ENCODE peak calls at places on chromosomes 16 and 17, in ten cellular contexts. B is pancreas; P is ascending aorta; X is aorta; A is tibial artery; S is tibial nerve; Y is testis; W is CD8-positive, alpha-beta T cell; I is stomach; Q is CD8-positive, alpha-beta memory T cell. G is an unnamed sample. For H3K9me3, H3K36me3 and H3K4me1, the result is how much of the 10 kb centered on the place peaks cover.

GRCh38 chr16:430904-431303 is 5.5 kb downstream of the RAB11FIP3 start:
- DNase-seq in B (no peak), P (no peak), X (no peak), A (no peak), S (no peak), Y (no peak), W (no peak), I (no peak), Q (no peak), G (no peak)

GRCh38 chr16:41439-42068 is 11.9 kb downstream of the POLR3K start:
- DNase-seq in B (no peak), P (no peak), X (no peak), A (no peak), S (no peak), Y (peak), W (no peak), I (no peak), Q (no peak), G (no peak)

GRCh38 chr17:66547170-66547865 is 244.9 kb downstream of the PRKCA start:
- DNase-seq in B (no peak), P (no peak), X (no peak), A (no peak), S (no peak), Y (no peak), W (no peak), I (no peak), Q (no peak), G (no peak)

GRCh38 chr17:65593870-65594584 is 32.6 kb upstream of the AXIN2 start:
- DNase-seq in B (no peak), P (no peak), X (no peak), A (no peak), S (peak), Y (no peak), W (no peak), I (no peak), Q (no peak), G (peak)

GRCh38 chr17:69672924-69673323 is 258.4 kb downstream of the MAP2K6 start:
- DNase-seq in B (no peak), P (no peak), X (no peak), A (no peak), S (no peak), Y (no peak), W (no peak), I (no peak), Q (no peak), G (peak)

GRCh38 chr17:50909765-50910661 is 43.9 kb upstream of the TOB1 start:
- DNase-seq in B (no peak), P (no peak), X (no peak), A (no peak), S (no peak), Y (peak), W (peak), I (no peak), Q (peak), G (no peak)

GRCh38 chr17:42016411-42016831 is 818 bp downstream of the DNAJC7 start:
- DNase-seq in B (no peak), P (no peak), X (no peak), A (no peak), S (no peak), Y (peak), W (no peak), I (no peak), Q (no peak), G (peak)

GRCh38 chr17:32927724-32928526 is at the start of gene TMEM98:
- DNase-seq in B (peak), P (no peak), X (peak), A (no peak), S (no peak), Y (peak), W (no peak), I (peak), Q (no peak), G (peak)

GRCh38 chr17:41060052-41060604 is at the start of gene KRTAP2-3:
- DNase-seq in B (no peak), P (no peak), X (no peak), A (no peak), S (no peak), Y (no peak), W (no peak), I (no peak), Q (no peak), G (peak)

GRCh38 chr17:1091885-1092284 is 87.9 kb downstream of the ABR start:
- DNase-seq in B (no peak), P (no peak), X (no peak), A (no peak), S (no peak), Y (no peak), W (no peak), I (peak), Q (no peak), G (no peak)

GRCh38 chr16:66416136-66416535 is 11.0 kb upstream of the BEAN1 start:
- DNase-seq in B (no peak), P (peak), X (no peak), A (no peak), S (no peak), Y (no peak), W (no peak), I (no peak), Q (no peak), G (no peak)

GRCh38 chr17:8965394-8966168 is at the start of gene PIK3R5:
- DNase-seq in B (peak), P (no peak), X (peak), A (peak), S (no peak), Y (peak), W (peak), I (peak), Q (peak), G (no peak)

GRCh38 chr17:81022371-81022729 is 12.6 kb upstream of the BAIAP2 start:
- DNase-seq in B (no peak), P (no peak), X (no peak), A (no peak), S (no peak), Y (no peak), W (no peak), I (no peak), Q (no peak), G (no peak)

GRCh38 chr17:34291721-34292348 is 6.3 kb downstream of the CCL11 start:
- DNase-seq in B (no peak), P (no peak), X (no peak), A (no peak), S (no peak), Y (no peak), W (no peak), I (no peak), Q (no peak), G (no peak)

GRCh38 chr16:57679768-57680167 is 11.7 kb downstream of the ADGRG3 start:
- DNase-seq in B (no peak), P (no peak), X (no peak), A (no peak), S (no peak), Y (no peak), W (no peak), I (no peak), Q (no peak), G (no peak)

GRCh38 chr17:42969006-42969581 is 4.8 kb upstream of the AARSD1 start:
- DNase-seq in B (no peak), P (no peak), X (no peak), A (no peak), S (no peak), Y (no peak), W (no peak), I (no peak), Q (no peak), G (no peak)

GRCh38 chr17:13952252-13952721 is 117.0 kb upstream of the COX10 start:
- DNase-seq in B (no peak), P (no peak), X (no peak), A (no peak), S (no peak), Y (no peak), W (no peak), I (no peak), Q (no peak), G (no peak)

GRCh38 chr16:22370038-22370541 is 4.3 kb downstream of the CDR2 start:
- DNase-seq in B (no peak), P (no peak), X (no peak), A (no peak), S (no peak), Y (no peak), W (no peak), I (no peak), Q (no peak), G (peak)

GRCh38 chr16:86479419-86479818 is 30.9 kb upstream of the FOXF1 start:
- DNase-seq in B (no peak), P (no peak), X (no peak), A (no peak), S (no peak), Y (no peak), W (no peak), I (no peak), Q (no peak), G (peak)

GRCh38 chr16:79278506-79278905 is 322.0 kb downstream of the MAF start:
- DNase-seq in B (no peak), P (no peak), X (no peak), A (no peak), S (no peak), Y (no peak), W (peak), I (no peak), Q (peak), G (no peak)

GRCh38 chr17:35786941-35787432 is 8.5 kb downstream of the MMP28 start:
- DNase-seq in B (no peak), P (no peak), X (no peak), A (peak), S (no peak), Y (no peak), W (no peak), I (no peak), Q (no peak), G (peak)

GRCh38 chr17:22569459-22570143 is 877.3 kb downstream of the KCNJ18 start:
- DNase-seq in B (no peak), P (no peak), X (no peak), A (no peak), S (no peak), Y (no peak), W (no peak), I (no peak), Q (no peak), G (no peak)

GRCh38 chr16:20867585-20867984 is 32.6 kb downstream of the DCUN1D3 start:
- DNase-seq in B (no peak), P (no peak), X (no peak), A (no peak), S (no peak), Y (no peak), W (no peak), I (no peak), Q (no peak), G (no peak)

GRCh38 chr17:75877752-75878173 is 618 bp downstream of the TRIM47 start:
- DNase-seq in B (peak), P (peak), X (peak), A (peak), S (peak), Y (peak), W (peak), I (peak), Q (peak), G (peak)

GRCh38 chr17:5544115-5544514 is 40.2 kb downstream of the NLRP1 start:
- DNase-seq in B (no peak), P (no peak), X (no peak), A (no peak), S (no peak), Y (no peak), W (no peak), I (no peak), Q (no peak), G (no peak)

GRCh38 chr16:825298-826061 is 24.9 kb upstream of the GNG13 start:
- DNase-seq in B (no peak), P (no peak), X (no peak), A (no peak), S (no peak), Y (peak), W (no peak), I (no peak), Q (no peak), G (peak)

GRCh38 chr16:27313422-27314160 is at the start of gene IL4R:
- DNase-seq in B (peak), P (peak), X (peak), A (peak), S (no peak), Y (peak), W (peak), I (peak), Q (peak), G (peak)

GRCh38 chr17:62625870-62626200 is 1.6 kb upstream of the MRC2 start:
- DNase-seq in B (no peak), P (peak), X (no peak), A (no peak), S (no peak), Y (no peak), W (no peak), I (no peak), Q (no peak), G (peak)

GRCh38 chr16:24309222-24309905 is 53.2 kb downstream of the CACNG3 start:
- DNase-seq in B (peak), P (no peak), X (no peak), A (no peak), S (no peak), Y (peak), W (no peak), I (peak), Q (no peak), G (no peak)

GRCh38 chr16:50808929-50809538 is 67.1 kb downstream of the CYLD start:
- DNase-seq in B (no peak), P (peak), X (no peak), A (no peak), S (no peak), Y (no peak), W (no peak), I (no peak), Q (no peak), G (no peak)

GRCh38 chr16:53816211-53816610 is 112.3 kb downstream of the FTO start:
- DNase-seq in B (no peak), P (no peak), X (no peak), A (no peak), S (no peak), Y (no peak), W (no peak), I (no peak), Q (no peak), G (peak)

GRCh38 chr16:28264656-28265055 is 27.7 kb upstream of the SBK1 start:
- DNase-seq in B (no peak), P (no peak), X (no peak), A (no peak), S (no peak), Y (peak), W (no peak), I (peak), Q (no peak), G (peak)

GRCh38 chr17:6402258-6402657 is 32.7 kb downstream of the AIPL1 start:
- DNase-seq in B (no peak), P (no peak), X (no peak), A (no peak), S (no peak), Y (no peak), W (no peak), I (no peak), Q (no peak), G (peak)

GRCh38 chr17:15931394-15931793 is 13.5 kb upstream of the ADORA2B start:
- DNase-seq in B (peak), P (no peak), X (peak), A (no peak), S (no peak), Y (no peak), W (no peak), I (no peak), Q (no peak), G (no peak)

GRCh38 chr16:74626741-74627416 is 20.0 kb upstream of the GLG1 start:
- DNase-seq in B (no peak), P (no peak), X (no peak), A (no peak), S (no peak), Y (no peak), W (no peak), I (no peak), Q (no peak), G (peak)

GRCh38 chr16:23244122-23244521 is 58.0 kb upstream of the SCNN1B start:
- DNase-seq in B (no peak), P (no peak), X (no peak), A (no peak), S (no peak), Y (no peak), W (no peak), I (no peak), Q (no peak), G (no peak)

GRCh38 chr17:55122114-55122513 is 142.6 kb upstream of the HLF start:
- DNase-seq in B (no peak), P (no peak), X (no peak), A (no peak), S (no peak), Y (no peak), W (no peak), I (no peak), Q (no peak), G (no peak)

GRCh38 chr16:89667633-89668032 is 10.0 kb downstream of the SPATA33 start:
- DNase-seq in B (no peak), P (no peak), X (no peak), A (no peak), S (no peak), Y (no peak), W (no peak), I (no peak), Q (no peak), G (no peak)

GRCh38 chr17:27083408-27084185 is 210.3 kb upstream of the WSB1 start:
- DNase-seq in B (no peak), P (no peak), X (no peak), A (no peak), S (no peak), Y (no peak), W (no peak), I (no peak), Q (no peak), G (no peak)
- H3K9me3 ChIP-seq in B (under half), P (under half), X (under half), A (under half), S (under half), Y (under half), W (under half), I (under half), Q (under half), G (under half)

DNA sequence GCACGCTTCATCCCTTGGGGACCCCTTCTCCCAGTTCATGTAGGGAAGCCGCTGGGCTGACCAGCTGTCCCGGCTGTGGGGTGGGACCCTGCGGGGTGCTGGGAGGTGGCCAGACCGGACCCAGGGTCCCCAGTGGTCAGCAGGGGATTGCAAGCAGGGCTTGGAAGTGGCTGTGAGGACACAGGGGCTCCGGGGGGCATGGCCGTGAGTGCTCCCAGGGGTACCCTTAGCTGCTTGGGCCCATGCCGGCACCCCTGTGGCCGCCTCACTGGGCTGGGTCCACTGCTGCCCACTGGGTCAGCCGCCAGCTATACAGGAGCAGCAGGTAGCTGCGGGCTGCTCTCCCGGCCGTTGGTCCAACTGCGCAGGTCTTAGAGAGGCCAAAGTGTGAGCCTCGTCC is 18.8 kb downstream of the PRSS27 start:
- DNase-seq in B (no peak), P (no peak), X (no peak), A (no peak), S (no peak), Y (no peak), W (no peak), I (no peak), Q (no peak), G (no peak)
- H3K36me3 ChIP-seq in B (under half), P (half or more), X (under half), A (half or more), S (half or more), Y (under half), W (under half), I (half or more), Q (under half), G (half or more)

GRCh38 chr17:44350733-44351226 is 5.7 kb downstream of the GRN start:
- DNase-seq in B (peak), P (no peak), X (peak), A (no peak), S (peak), Y (peak), W (peak), I (peak), Q (peak), G (peak)
- H3K4me1 ChIP-seq in B (under half), P (under half), X (under half), A (under half), S (under half), Y (under half), W (under half), I (under half), Q (under half), G (under half)

DNA sequence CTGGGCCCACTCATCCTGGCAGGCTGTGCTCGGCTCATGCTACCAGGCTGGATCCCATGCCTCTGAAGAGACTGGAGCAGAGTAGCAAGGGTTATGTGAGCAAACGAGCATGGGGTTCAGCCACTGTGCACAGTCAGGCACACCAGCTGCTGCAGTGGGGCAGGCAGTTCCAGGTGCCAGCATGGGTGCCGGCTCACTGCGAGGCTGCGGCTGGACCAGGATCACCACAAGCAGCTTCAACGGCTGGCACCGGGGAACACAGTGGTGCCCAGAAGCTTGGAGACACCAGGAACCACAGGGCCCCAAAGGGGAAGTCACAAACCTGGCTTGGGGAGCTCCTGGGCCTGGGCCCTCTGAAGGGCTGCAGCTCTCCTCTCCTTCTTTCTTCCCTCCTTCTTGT is 45.8 kb upstream of the CLEC19A start:
- DNase-seq in B (no peak), P (no peak), X (no peak), A (no peak), S (no peak), Y (no peak), W (no peak), I (no peak), Q (no peak), G (no peak)
- H3K9me3 ChIP-seq in B (under half), P (under half), X (under half), A (under half), S (under half), Y (under half), W (under half), I (under half), Q (under half), G (under half)

GRCh38 chr17:78428025-78428575 is 49.7 kb downstream of the PGS1 start:
- DNase-seq in B (no peak), P (no peak), X (no peak), A (no peak), S (no peak), Y (no peak), W (no peak), I (no peak), Q (no peak), G (no peak)

GRCh38 chr17:78425429-78425828 is 47.0 kb downstream of the PGS1 start:
- DNase-seq in B (no peak), P (no peak), X (no peak), A (no peak), S (no peak), Y (no peak), W (no peak), I (no peak), Q (no peak), G (no peak)

GRCh38 chr17:78423961-78424747 is 45.7 kb downstream of the PGS1 start:
- DNase-seq in B (no peak), P (no peak), X (no peak), A (no peak), S (no peak), Y (no peak), W (no peak), I (no peak), Q (no peak), G (no peak)

GRCh38 chr17:78427140-78427539 is 48.7 kb downstream of the PGS1 start:
- DNase-seq in B (no peak), P (no peak), X (no peak), A (no peak), S (no peak), Y (no peak), W (no peak), I (no peak), Q (no peak), G (no peak)

DNA sequence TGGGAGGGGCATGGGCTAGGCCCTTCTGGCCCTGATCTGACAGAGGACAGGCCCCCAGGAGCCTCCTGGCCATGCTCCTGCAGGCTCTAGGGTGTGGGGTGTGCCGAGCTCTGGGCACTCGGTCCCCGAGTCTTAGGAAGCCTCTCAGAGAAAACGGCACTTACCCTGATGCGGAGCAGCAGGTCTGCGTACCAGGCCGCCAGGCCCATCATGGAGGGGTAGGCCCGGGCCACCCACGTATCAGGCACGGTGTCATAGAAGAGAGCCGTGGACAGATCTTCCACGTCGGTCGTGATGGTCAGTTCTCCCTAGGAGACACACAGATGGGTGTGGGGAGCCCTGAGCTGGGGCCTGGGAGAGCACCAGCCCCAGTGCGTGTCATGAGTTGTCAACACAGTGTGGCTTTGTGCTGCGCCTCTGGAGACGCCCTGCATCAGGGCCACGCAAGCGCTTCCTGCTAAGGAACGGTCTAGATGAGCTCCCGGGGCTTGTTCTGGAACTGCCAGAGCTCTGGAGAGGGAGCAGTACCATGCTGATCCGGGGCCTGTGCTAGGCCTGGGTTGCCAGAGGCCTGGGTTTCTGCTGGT is 47.9 kb downstream of the PGS1 start:
- DNase-seq in B (no peak), P (no peak), X (no peak), A (no peak), S (no peak), Y (no peak), W (no peak), I (no peak), Q (no peak), G (no peak)
- H3K36me3 ChIP-seq in B (under half), P (half or more), X (under half), A (under half), S (half or more), Y (under half), W (under half), I (under half), Q (under half), G (half or more)

GRCh38 chr17:47690121-47690520 is 3.8 kb upstream of the TBKBP1 start:
- DNase-seq in B (no peak), P (no peak), X (no peak), A (peak), S (no peak), Y (no peak), W (no peak), I (no peak), Q (no peak), G (no peak)
- H3K4me1 ChIP-seq in B (under half), P (under half), X (under half), A (under half), S (under half), Y (under half), W (under half), I (under half), Q (under half), G (under half)